ENCODE peak calls at places on chromosomes 2 and 18, in eight cellular contexts. One of them, this sample, is unnamed.

GRCh38 chr2:84768840-84769239 is 112.0 kb downstream of the TRABD2A start:
- DNase-seq in stimulated activated CD8-positive, alpha-beta memory T cell treated with anti-CD3 and anti-CD28 coated beads, Interleukin-15, amount 100 ng/mL, for 1 hour: no peak
- DNase-seq in hippocampal formation: no peak
- DNase-seq in T-helper 17 cell: no peak
- DNase-seq in NCI-H524: no peak
- DNase-seq in nucleus accumbens: no peak
- DNase-seq in putamen: no peak
- DNase-seq in NCI-H510A treated with DMSO at 0.1 percent for 48 hours: no peak
- DNase-seq in this sample: no peak

GRCh38 chr2:15546297-15547098 is 14.6 kb downstream of the NBAS start:
- DNase-seq in stimulated activated CD8-positive, alpha-beta memory T cell treated with anti-CD3 and anti-CD28 coated beads, Interleukin-15, amount 100 ng/mL, for 1 hour: no peak
- DNase-seq in hippocampal formation: no peak
- DNase-seq in T-helper 17 cell: no peak
- DNase-seq in NCI-H524: no peak
- DNase-seq in nucleus accumbens: no peak
- DNase-seq in putamen: no peak
- DNase-seq in NCI-H510A treated with DMSO at 0.1 percent for 48 hours: no peak
- DNase-seq in this sample: no peak

GRCh38 chr2:32342811-32343210 is 14.0 kb upstream of the BIRC6 start:
- DNase-seq in stimulated activated CD8-positive, alpha-beta memory T cell treated with anti-CD3 and anti-CD28 coated beads, Interleukin-15, amount 100 ng/mL, for 1 hour: no peak
- DNase-seq in hippocampal formation: no peak
- DNase-seq in T-helper 17 cell: no peak
- DNase-seq in NCI-H524: no peak
- DNase-seq in nucleus accumbens: no peak
- DNase-seq in putamen: no peak
- DNase-seq in NCI-H510A treated with DMSO at 0.1 percent for 48 hours: no peak
- DNase-seq in this sample: no peak

GRCh38 chr2:151791545-151791944 is 36.7 kb downstream of the ARL5A start:
- DNase-seq in stimulated activated CD8-positive, alpha-beta memory T cell treated with anti-CD3 and anti-CD28 coated beads, Interleukin-15, amount 100 ng/mL, for 1 hour: no peak
- DNase-seq in hippocampal formation: no peak
- DNase-seq in T-helper 17 cell: no peak
- DNase-seq in NCI-H524: no peak
- DNase-seq in nucleus accumbens: no peak
- DNase-seq in putamen: no peak
- DNase-seq in NCI-H510A treated with DMSO at 0.1 percent for 48 hours: no peak
- DNase-seq in this sample: no peak

GRCh38 chr18:29154196-29154757 is 977.3 kb upstream of the CDH2 start:
- DNase-seq in stimulated activated CD8-positive, alpha-beta memory T cell treated with anti-CD3 and anti-CD28 coated beads, Interleukin-15, amount 100 ng/mL, for 1 hour: no peak
- DNase-seq in hippocampal formation: no peak
- DNase-seq in T-helper 17 cell: no peak
- DNase-seq in NCI-H524: no peak
- DNase-seq in nucleus accumbens: no peak
- DNase-seq in putamen: no peak
- DNase-seq in NCI-H510A treated with DMSO at 0.1 percent for 48 hours: no peak
- DNase-seq in this sample: no peak

GRCh38 chr2:64213607-64214275 is 69.5 kb upstream of the PELI1 start:
- DNase-seq in stimulated activated CD8-positive, alpha-beta memory T cell treated with anti-CD3 and anti-CD28 coated beads, Interleukin-15, amount 100 ng/mL, for 1 hour: no peak
- DNase-seq in hippocampal formation: no peak
- DNase-seq in T-helper 17 cell: no peak
- DNase-seq in NCI-H524: no peak
- DNase-seq in nucleus accumbens: no peak
- DNase-seq in putamen: no peak
- DNase-seq in NCI-H510A treated with DMSO at 0.1 percent for 48 hours: no peak
- DNase-seq in this sample: no peak

GRCh38 chr2:133433455-133434451 is 134.5 kb downstream of the NCKAP5 start:
- DNase-seq in stimulated activated CD8-positive, alpha-beta memory T cell treated with anti-CD3 and anti-CD28 coated beads, Interleukin-15, amount 100 ng/mL, for 1 hour: no peak
- DNase-seq in hippocampal formation: no peak
- DNase-seq in T-helper 17 cell: no peak
- DNase-seq in NCI-H524: no peak
- DNase-seq in nucleus accumbens: no peak
- DNase-seq in putamen: no peak
- DNase-seq in NCI-H510A treated with DMSO at 0.1 percent for 48 hours: no peak
- DNase-seq in this sample: no peak

GRCh38 chr18:79933765-79934164 is 17.7 kb downstream of the SLC66A2 start:
- DNase-seq in stimulated activated CD8-positive, alpha-beta memory T cell treated with anti-CD3 and anti-CD28 coated beads, Interleukin-15, amount 100 ng/mL, for 1 hour: no peak
- DNase-seq in hippocampal formation: no peak
- DNase-seq in T-helper 17 cell: no peak
- DNase-seq in NCI-H524: no peak
- DNase-seq in nucleus accumbens: no peak
- DNase-seq in putamen: no peak
- DNase-seq in NCI-H510A treated with DMSO at 0.1 percent for 48 hours: no peak
- DNase-seq in this sample: no peak

This sample was measured in pons.